ENCODE peak calls at places on chromosomes 12 and 14, in four cellular contexts. L, W, O and M are unnamed samples.
A peak's percentile ranks its signal among the peaks of the same experiment; 100 is the strongest.

GRCh38 chr12:103800252-103800771 is 40.7 kb downstream of the NT5DC3 start:
- DNase-seq in L (peak; percentile 72), W (peak; percentile 85), O (peak; percentile 33), M (no peak)

GRCh38 chr14:36663404-36664321 is 2.0 kb downstream of the PAX9 start:
- DNase-seq in W (no peak), L (no peak), O (no peak), M (no peak)

GRCh38 chr12:25436206-25436912 is 116.7 kb downstream of the LMNTD1 start:
- DNase-seq in L (peak; percentile 85), W (no peak), O (no peak), M (peak; percentile 12)

GRCh38 chr12:94525951-94526350 is 66.3 kb upstream of the CEP83 start:
- DNase-seq in L (no peak), O (no peak), W (no peak), M (no peak)

GRCh38 chr12:13196302-13196921 is at the start of gene EMP1:
- DNase-seq in O (peak; percentile 93), W (peak; percentile 98), L (peak; percentile 94), M (peak; percentile 58)

GRCh38 chr12:115946092-115946491 is 331.4 kb downstream of the MED13L start:
- DNase-seq in O (no peak), L (no peak), W (no peak), M (no peak)

GRCh38 chr12:132056320-132056719 is 87.8 kb downstream of the DDX51 start:
- DNase-seq in W (no peak), O (no peak), L (no peak), M (no peak)

GRCh38 chr12:19245126-19245525 is 115.6 kb downstream of the PLEKHA5 start:
- DNase-seq in L (no peak), O (no peak), W (no peak), M (no peak)

GRCh38 chr12:14238224-14238792 is 127.2 kb upstream of the ATF7IP start:
- DNase-seq in W (no peak), O (no peak), L (peak; percentile 37), M (peak; percentile 6)

GRCh38 chr12:88361493-88361892 is 218.8 kb downstream of the KITLG start:
- DNase-seq in W (no peak), O (no peak), L (no peak), M (no peak)

GRCh38 chr12:112401054-112401453 is 8.4 kb downstream of the RPL6 start:
- DNase-seq in W (no peak), O (no peak), L (no peak), M (no peak)

GRCh38 chr14:31244626-31245025 is 37.0 kb upstream of the HECTD1 start:
- DNase-seq in O (no peak), W (no peak), L (no peak), M (no peak)

GRCh38 chr12:39990122-39991101 is 115.5 kb downstream of the SLC2A13 start:
- DNase-seq in W (peak; percentile 78), O (peak; percentile 66), L (peak; percentile 73), M (no peak)

GRCh38 chr12:120109570-120110267 is 6.8 kb downstream of the RAB35 start:
- DNase-seq in O (no peak), L (no peak), W (no peak), M (no peak)

GRCh38 chr14:91300957-91301356 is 56.5 kb upstream of the GPR68 start:
- DNase-seq in W (no peak), O (no peak), L (no peak), M (no peak)

GRCh38 chr14:23438130-23438893 is 2.9 kb upstream of the MYH7 start:
- DNase-seq in O (no peak), W (peak; percentile 44), L (no peak), M (no peak)

GRCh38 chr12:13097526-13097925 is 5.9 kb downstream of the GSG1 start:
- DNase-seq in W (no peak), L (no peak), O (no peak), M (no peak)

GRCh38 chr14:55249423-55249822 is 21.8 kb upstream of the FBXO34 start:
- DNase-seq in W (no peak), L (peak; percentile 23), O (no peak), M (no peak)

GRCh38 chr14:102500724-102501123 is 8.9 kb downstream of the ANKRD9 start:
- DNase-seq in O (no peak), W (no peak), L (no peak), M (no peak)

GRCh38 chr12:116148844-116149243 is 128.6 kb downstream of the MED13L start:
- DNase-seq in L (no peak), W (no peak), O (no peak), M (no peak)

GRCh38 chr14:101054671-101055070 is 151.1 kb upstream of the RTL1 start:
- DNase-seq in W (peak; percentile 66), L (no peak), O (no peak), M (no peak)

GRCh38 chr12:62966990-62967506 is 32.1 kb upstream of the PPM1H start:
- DNase-seq in W (no peak), L (no peak), O (no peak), M (no peak)

GRCh38 chr12:121110211-121110940 is 22.3 kb upstream of the P2RX7 start:
- DNase-seq in W (no peak), L (peak; percentile 80), O (peak; percentile 77), M (no peak)

GRCh38 chr14:35851823-35852222 is 25.7 kb downstream of the BRMS1L start:
- DNase-seq in W (no peak), O (no peak), L (no peak), M (no peak)

GRCh38 chr12:131399000-131399399 is 311.9 kb upstream of the SFSWAP start:
- DNase-seq in L (no peak), O (no peak), W (no peak), M (no peak)

GRCh38 chr14:32217301-32217700 is 14.2 kb upstream of the RNU6-8 start:
- DNase-seq in O (no peak), W (no peak), L (no peak), M (no peak)

GRCh38 chr12:460301-461230 is 827 bp downstream of the B4GALNT3 start:
- DNase-seq in W (peak; percentile 84), O (peak; percentile 39), L (peak; percentile 48), M (no peak)